ENCODE peak calls at places on chromosomes 16 and 17, in ten cellular contexts. E, J, F, H, B, X, I, O, Z and C are unnamed samples.

GRCh38 chr17:8192070-8192815 is 2.3 kb upstream of the BORCS6 start:
- DNase-seq in E (peak; percentile 64), J (peak; percentile 41), F (peak; percentile 74), H (peak; percentile 72), B (peak; percentile 85), X (peak; percentile 72), I (peak; percentile 78), O (peak; percentile 37), Z (peak; percentile 97), C (peak; percentile 95)

GRCh38 chr17:36627101-36627500 is 25.7 kb downstream of the MRM1 start:
- DNase-seq in E (no peak), J (no peak), F (peak; percentile 45), H (no peak), B (no peak), X (no peak), I (no peak), O (no peak), Z (no peak), C (no peak)

GRCh38 chr16:1154291-1154886 is 1.5 kb downstream of the CACNA1H start:
- DNase-seq in E (no peak), J (no peak), F (peak; percentile 37), H (no peak), B (no peak), X (no peak), I (no peak), O (no peak), Z (no peak), C (no peak)

GRCh38 chr16:47492428-47493357 is 31.6 kb downstream of the PHKB start:
- DNase-seq in E (peak; percentile 72), J (no peak), F (no peak), H (peak; percentile 70), B (peak; percentile 23), X (peak; percentile 32), I (peak; percentile 34), O (no peak), Z (no peak), C (peak; percentile 69)

GRCh38 chr16:84568066-84568465 is 49.8 kb downstream of the COTL1 start:
- DNase-seq in E (no peak), J (no peak), F (no peak), H (no peak), B (no peak), X (no peak), I (no peak), O (no peak), Z (no peak), C (no peak)

GRCh38 chr17:49371178-49371834 is 9.3 kb upstream of the ZNF652 start:
- DNase-seq in E (no peak), J (no peak), F (peak; percentile 95), H (no peak), B (no peak), X (no peak), I (no peak), O (no peak), Z (no peak), C (no peak)

GRCh38 chr17:30323895-30324319 is 9.9 kb downstream of the TMIGD1 start:
- DNase-seq in E (peak; percentile 49), J (peak; percentile 40), F (no peak), H (no peak), B (no peak), X (peak; percentile 40), I (peak; percentile 33), O (no peak), Z (peak; percentile 41), C (peak; percentile 63)

GRCh38 chr16:2904922-2905240 is 6.8 kb upstream of the FLYWCH1 start:
- DNase-seq in E (no peak), J (no peak), F (no peak), H (peak; percentile 62), B (no peak), X (no peak), I (no peak), O (no peak), Z (no peak), C (no peak)

GRCh38 chr17:17325228-17325627 is 22.1 kb downstream of the NT5M start:
- DNase-seq in E (no peak), J (no peak), F (no peak), H (peak; percentile 34), B (no peak), X (peak; percentile 3), I (no peak), O (no peak), Z (no peak), C (no peak)

GRCh38 chr16:79658301-79659001 is 57.9 kb upstream of the MAF start:
- DNase-seq in E (peak; percentile 90), J (no peak), F (no peak), H (no peak), B (peak; percentile 35), X (no peak), I (no peak), O (no peak), Z (peak; percentile 71), C (no peak)

GRCh38 chr16:87654826-87655225 is 52.5 kb downstream of the JPH3 start:
- DNase-seq in E (no peak), J (no peak), F (no peak), H (no peak), B (no peak), X (no peak), I (no peak), O (no peak), Z (no peak), C (no peak)

GRCh38 chr17:55386931-55387330 is 34.7 kb downstream of the MMD start:
- DNase-seq in E (no peak), J (no peak), F (no peak), H (no peak), B (no peak), X (no peak), I (no peak), O (no peak), Z (no peak), C (no peak)

GRCh38 chr17:34606721-34607120 is 27.3 kb downstream of the TMEM132E start:
- DNase-seq in E (no peak), J (no peak), F (no peak), H (no peak), B (no peak), X (no peak), I (no peak), O (no peak), Z (no peak), C (no peak)

GRCh38 chr16:3536271-3536671 is 35.5 kb downstream of the CLUAP1 start:
- DNase-seq in E (no peak), J (no peak), F (no peak), H (no peak), B (peak; percentile 93), X (no peak), I (no peak), O (no peak), Z (no peak), C (no peak)

GRCh38 chr17:19405114-19405513 is 5.9 kb upstream of the RNF112 start:
- DNase-seq in E (no peak), J (no peak), F (no peak), H (no peak), B (no peak), X (no peak), I (no peak), O (no peak), Z (no peak), C (no peak)

GRCh38 chr17:40345161-40346034 is 19.1 kb downstream of the GJD3 start:
- DNase-seq in E (peak; percentile 48), J (peak; percentile 40), F (peak; percentile 85), H (peak; percentile 82), B (peak; percentile 51), X (no peak), I (no peak), O (no peak), Z (peak; percentile 56), C (peak; percentile 72)

GRCh38 chr17:81684442-81684911 is 666 bp downstream of the HGS start:
- DNase-seq in E (no peak), J (no peak), F (no peak), H (no peak), B (peak; percentile 88), X (peak; percentile 29), I (peak; percentile 58), O (no peak), Z (no peak), C (no peak)

GRCh38 chr17:82815354-82815753 is 24.5 kb downstream of the ZNF750 start:
- DNase-seq in E (no peak), J (no peak), F (no peak), H (peak; percentile 15), B (no peak), X (no peak), I (no peak), O (no peak), Z (no peak), C (no peak)

GRCh38 chr17:55727920-55728319 is 5.3 kb upstream of the TMEM100 start:
- DNase-seq in E (no peak), J (no peak), F (no peak), H (no peak), B (no peak), X (no peak), I (no peak), O (no peak), Z (no peak), C (no peak)

GRCh38 chr17:79683365-79683764 is 47.4 kb upstream of the ENPP7 start:
- DNase-seq in E (no peak), J (no peak), F (no peak), H (no peak), B (no peak), X (no peak), I (no peak), O (no peak), Z (no peak), C (no peak)

GRCh38 chr17:50665838-50666237 is 31.2 kb downstream of the ABCC3 start:
- DNase-seq in E (no peak), J (no peak), F (no peak), H (no peak), B (no peak), X (no peak), I (no peak), O (no peak), Z (no peak), C (no peak)

GRCh38 chr16:30004811-30005242 is 6.0 kb downstream of the DOC2A start:
- DNase-seq in E (no peak), J (no peak), F (no peak), H (no peak), B (no peak), X (no peak), I (no peak), O (no peak), Z (no peak), C (no peak)

GRCh38 chr17:28634211-28634865 is 10.6 kb downstream of the BLTP2 start:
- DNase-seq in E (no peak), J (no peak), F (no peak), H (no peak), B (no peak), X (no peak), I (no peak), O (no peak), Z (no peak), C (no peak)

GRCh38 chr17:59466943-59467801 is 98.2 kb upstream of the DHX40 start:
- DNase-seq in E (no peak), J (no peak), F (no peak), H (no peak), B (no peak), X (no peak), I (no peak), O (no peak), Z (no peak), C (no peak)

GRCh38 chr17:17041018-17041521 is 1.2 kb upstream of the MPRIP start:
- DNase-seq in E (peak; percentile 72), J (no peak), F (no peak), H (peak; percentile 35), B (peak; percentile 74), X (no peak), I (no peak), O (no peak), Z (peak; percentile 34), C (no peak)

GRCh38 chr17:81131486-81132196 is 33.7 kb upstream of the PVALEF start:
- DNase-seq in E (no peak), J (no peak), F (no peak), H (peak; percentile 88), B (no peak), X (no peak), I (no peak), O (no peak), Z (no peak), C (no peak)

GRCh38 chr17:46758614-46759013 is 59.9 kb downstream of the WNT3 start:
- DNase-seq in E (peak; percentile 47), J (no peak), F (no peak), H (no peak), B (peak; percentile 34), X (no peak), I (no peak), O (no peak), Z (no peak), C (no peak)

GRCh38 chr16:83589576-83589975 is 218.2 kb upstream of the HSBP1 start:
- DNase-seq in E (no peak), J (no peak), F (no peak), H (no peak), B (no peak), X (no peak), I (no peak), O (no peak), Z (no peak), C (no peak)